ENCODE peak calls at places on chromosome 21, in nine cellular contexts. One of them, this sample, is unnamed.

GRCh38 chr21:28257276-28257675 is 735.4 kb downstream of the LTN1 start:
- DNase-seq in A549: no peak
- DNase-seq in endothelial cell of umbilical vein: peak; percentile 38
- DNase-seq in A673: no peak
- DNase-seq in psoas muscle: no peak
- DNase-seq in prostate gland: no peak
- DNase-seq in GM23248: no peak
- DNase-seq in Panc1: no peak
- DNase-seq in suprapubic skin: no peak
- DNase-seq in this sample: no peak

GRCh38 chr21:34722684-34723300 is 54.0 kb downstream of the CLIC6 start:
- DNase-seq in A549: no peak
- DNase-seq in GM23248: no peak
- DNase-seq in prostate gland: no peak
- DNase-seq in A673: peak; percentile 22
- DNase-seq in Panc1: peak; percentile 30
- DNase-seq in psoas muscle: no peak
- DNase-seq in suprapubic skin: no peak
- DNase-seq in endothelial cell of umbilical vein: no peak
- DNase-seq in this sample: peak; percentile 44

GRCh38 chr21:32929633-32930038 is 96.1 kb upstream of the OLIG2 start:
- DNase-seq in psoas muscle: no peak
- DNase-seq in A549: no peak
- DNase-seq in endothelial cell of umbilical vein: no peak
- DNase-seq in prostate gland: no peak
- DNase-seq in Panc1: no peak
- DNase-seq in suprapubic skin: no peak
- DNase-seq in GM23248: no peak
- DNase-seq in A673: no peak
- DNase-seq in this sample: no peak

GRCh38 chr21:18529253-18529652 is 125.7 kb upstream of the TMPRSS15 start:
- DNase-seq in GM23248: peak; percentile 0
- DNase-seq in Panc1: peak; percentile 8
- DNase-seq in A549: no peak
- DNase-seq in psoas muscle: no peak
- DNase-seq in prostate gland: no peak
- DNase-seq in suprapubic skin: no peak
- DNase-seq in endothelial cell of umbilical vein: peak; percentile 91
- DNase-seq in A673: peak; percentile 12
- DNase-seq in this sample: peak; percentile 56

GRCh38 chr21:26888256-26888655 is 43.0 kb upstream of the ADAMTS1 start:
- DNase-seq in psoas muscle: no peak
- DNase-seq in GM23248: no peak
- DNase-seq in A549: no peak
- DNase-seq in prostate gland: no peak
- DNase-seq in Panc1: no peak
- DNase-seq in suprapubic skin: no peak
- DNase-seq in A673: no peak
- DNase-seq in endothelial cell of umbilical vein: no peak
- DNase-seq in this sample: peak; percentile 60

GRCh38 chr21:15592271-15592860 is 137.4 kb upstream of the USP25 start:
- DNase-seq in psoas muscle: no peak
- DNase-seq in endothelial cell of umbilical vein: peak; percentile 65
- DNase-seq in Panc1: peak; percentile 15
- DNase-seq in A549: peak; percentile 15
- DNase-seq in A673: peak; percentile 50
- DNase-seq in suprapubic skin: no peak
- DNase-seq in prostate gland: peak; percentile 21
- DNase-seq in GM23248: peak; percentile 56
- DNase-seq in this sample: no peak

GRCh38 chr21:26806734-26807372 is 38.4 kb downstream of the ADAMTS1 start:
- DNase-seq in A673: no peak
- DNase-seq in A549: no peak
- DNase-seq in Panc1: no peak
- DNase-seq in suprapubic skin: no peak
- DNase-seq in GM23248: peak; percentile 74
- DNase-seq in prostate gland: no peak
- DNase-seq in endothelial cell of umbilical vein: no peak
- DNase-seq in psoas muscle: no peak
- DNase-seq in this sample: no peak

GRCh38 chr21:34668803-34669148 is at the start of gene CLIC6:
- DNase-seq in GM23248: no peak
- DNase-seq in A549: no peak
- DNase-seq in A673: no peak
- DNase-seq in Panc1: no peak
- DNase-seq in suprapubic skin: peak; percentile 82
- DNase-seq in prostate gland: no peak
- DNase-seq in psoas muscle: peak; percentile 70
- DNase-seq in endothelial cell of umbilical vein: no peak
- DNase-seq in this sample: no peak

GRCh38 chr21:35189077-35189863 is 140.2 kb upstream of the RUNX1 start:
- DNase-seq in A673: no peak
- DNase-seq in suprapubic skin: no peak
- DNase-seq in psoas muscle: peak; percentile 30
- DNase-seq in endothelial cell of umbilical vein: no peak
- DNase-seq in A549: no peak
- DNase-seq in prostate gland: no peak
- DNase-seq in Panc1: no peak
- DNase-seq in GM23248: peak; percentile 87
- DNase-seq in this sample: peak; percentile 66

GRCh38 chr21:20353351-20353750 is 644.9 kb upstream of the NCAM2 start:
- DNase-seq in psoas muscle: no peak
- DNase-seq in A673: no peak
- DNase-seq in endothelial cell of umbilical vein: no peak
- DNase-seq in A549: no peak
- DNase-seq in suprapubic skin: no peak
- DNase-seq in prostate gland: peak; percentile 4
- DNase-seq in Panc1: no peak
- DNase-seq in GM23248: no peak
- DNase-seq in this sample: no peak

DNA sequence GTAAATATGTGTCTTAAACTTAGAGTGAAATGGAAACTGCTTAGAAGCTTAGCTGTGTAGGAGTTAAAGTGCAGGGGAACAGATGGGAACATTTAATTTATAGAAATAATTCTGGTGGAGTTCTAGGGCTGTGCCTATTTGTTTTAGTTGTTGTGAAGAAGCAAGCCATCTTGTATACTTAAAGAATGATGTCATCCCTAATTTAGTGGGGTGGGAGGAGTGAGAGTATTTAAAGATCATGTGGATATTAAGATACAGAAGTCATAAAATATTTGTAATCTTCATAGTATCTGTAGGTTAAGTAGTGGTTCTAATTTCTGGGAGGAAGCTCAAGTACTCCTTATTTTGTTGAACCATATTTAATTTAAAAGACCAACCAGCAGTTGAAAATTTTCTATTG is 41.5 kb downstream of the BACH1 start:
- DNase-seq in psoas muscle: no peak
- DNase-seq in prostate gland: no peak
- DNase-seq in endothelial cell of umbilical vein: no peak
- DNase-seq in suprapubic skin: no peak
- DNase-seq in GM23248: peak; percentile 26
- DNase-seq in A673: no peak
- DNase-seq in A549: no peak
- DNase-seq in Panc1: no peak
- DNase-seq in this sample: no peak
- H3K4me1 ChIP-seq in psoas muscle: peaks cover 66% of the 10 kb centered on the region
- H3K4me1 ChIP-seq in prostate gland: no peaks in the 10 kb centered on the region
- H3K4me1 ChIP-seq in endothelial cell of umbilical vein: peaks cover 33% of the 10 kb centered on the region
- H3K4me1 ChIP-seq in suprapubic skin: peaks cover 13% of the 10 kb centered on the region
- H3K4me1 ChIP-seq in GM23248: peaks cover 73% of the 10 kb centered on the region
- H3K4me1 ChIP-seq in A673: peaks cover 43% of the 10 kb centered on the region
- H3K4me1 ChIP-seq in A549: peaks cover 20% of the 10 kb centered on the region
- H3K4me1 ChIP-seq in Panc1: no peaks in the 10 kb centered on the region
- H3K4me1 ChIP-seq in this sample: no peaks in the 10 kb centered on the region

DNA sequence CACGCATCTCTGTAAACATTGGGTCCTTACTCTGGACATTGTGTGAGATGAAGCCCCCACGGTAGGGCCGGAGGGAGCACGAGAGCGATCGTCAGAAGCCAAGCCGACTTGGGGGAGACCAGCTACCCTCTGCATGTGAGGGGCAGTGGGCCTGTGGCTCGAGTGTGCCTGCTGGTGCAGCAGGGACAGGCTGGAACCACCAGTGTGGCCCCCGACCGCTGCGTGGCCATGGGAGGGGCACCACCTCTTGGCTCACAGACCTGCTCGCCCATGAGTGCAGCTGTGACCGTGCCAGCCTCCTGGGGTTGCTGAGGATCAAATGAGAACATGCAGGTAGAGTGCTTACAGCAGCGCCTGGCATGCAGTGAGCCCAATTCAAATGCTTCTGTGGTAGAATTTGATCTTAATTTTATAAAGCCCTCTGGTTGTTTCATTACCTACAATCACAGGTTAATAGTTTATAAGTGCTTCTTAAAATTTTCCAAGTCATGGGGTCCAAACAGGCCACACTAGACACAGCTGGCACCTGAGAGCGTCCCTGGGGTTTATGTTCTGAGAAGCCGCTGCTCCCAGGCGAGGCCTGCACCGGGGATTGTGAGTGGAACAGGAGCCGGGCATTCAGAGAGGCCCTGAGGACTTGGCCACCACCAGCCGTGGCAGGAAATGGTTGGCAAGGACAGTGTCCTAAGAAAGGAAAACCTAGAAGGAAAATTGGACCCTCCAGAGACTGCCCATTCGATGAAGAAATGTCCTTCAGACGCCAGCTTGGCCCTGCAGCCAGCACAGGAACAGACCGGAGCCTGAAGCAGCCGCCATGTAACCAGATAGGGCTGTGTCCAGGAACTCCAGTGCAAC is 22.6 kb upstream of the ADARB1 start:
- DNase-seq in suprapubic skin: no peak
- DNase-seq in A673: no peak
- DNase-seq in endothelial cell of umbilical vein: no peak
- DNase-seq in Panc1: no peak
- DNase-seq in A549: no peak
- DNase-seq in psoas muscle: peak; percentile 79
- DNase-seq in prostate gland: no peak
- DNase-seq in GM23248: no peak
- DNase-seq in this sample: no peak
- H3K4me1 ChIP-seq in suprapubic skin: peaks cover 23% of the 10 kb centered on the region
- H3K4me1 ChIP-seq in A673: peaks cover 12% of the 10 kb centered on the region
- H3K4me1 ChIP-seq in endothelial cell of umbilical vein: peaks cover 12% of the 10 kb centered on the region
- H3K4me1 ChIP-seq in Panc1: no peaks in the 10 kb centered on the region
- H3K4me1 ChIP-seq in A549: peaks cover 13% of the 10 kb centered on the region
- H3K4me1 ChIP-seq in psoas muscle: peaks cover 43% of the 10 kb centered on the region
- H3K4me1 ChIP-seq in prostate gland: no peaks in the 10 kb centered on the region
- H3K4me1 ChIP-seq in GM23248: peaks cover 39% of the 10 kb centered on the region
- H3K4me1 ChIP-seq in this sample: peaks cover 5% of the 10 kb centered on the region

DNA sequence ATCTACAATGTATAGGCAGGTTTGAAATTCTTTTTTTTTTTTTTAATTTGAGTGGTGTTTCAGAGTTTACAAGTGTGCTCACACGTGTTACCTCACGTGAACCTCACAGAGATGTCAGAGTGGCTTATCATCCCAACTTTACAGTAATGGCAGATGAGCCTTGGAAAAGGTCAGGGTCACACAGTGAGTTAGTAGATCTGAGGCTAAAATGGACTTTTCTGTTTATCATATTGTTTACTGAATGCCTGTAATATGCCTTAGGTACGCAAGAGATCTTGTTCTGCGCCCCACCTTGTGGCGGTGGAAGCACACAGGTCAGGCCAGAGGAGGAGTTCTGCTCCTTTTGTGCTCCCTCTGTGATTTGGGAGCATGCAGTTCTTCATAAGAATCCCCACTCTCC is 80.0 kb downstream of the DYRK1A start:
- DNase-seq in psoas muscle: no peak
- DNase-seq in suprapubic skin: no peak
- DNase-seq in A673: no peak
- DNase-seq in endothelial cell of umbilical vein: no peak
- DNase-seq in GM23248: no peak
- DNase-seq in A549: no peak
- DNase-seq in prostate gland: no peak
- DNase-seq in Panc1: no peak
- DNase-seq in this sample: no peak
- H3K4me1 ChIP-seq in psoas muscle: peaks cover 87% of the 10 kb centered on the region
- H3K4me1 ChIP-seq in suprapubic skin: peaks cover 41% of the 10 kb centered on the region
- H3K4me1 ChIP-seq in A673: peaks cover 35% of the 10 kb centered on the region
- H3K4me1 ChIP-seq in endothelial cell of umbilical vein: peaks cover 32% of the 10 kb centered on the region
- H3K4me1 ChIP-seq in GM23248: peaks cover 40% of the 10 kb centered on the region
- H3K4me1 ChIP-seq in A549: peaks cover 43% of the 10 kb centered on the region
- H3K4me1 ChIP-seq in prostate gland: peaks cover 6% of the 10 kb centered on the region
- H3K4me1 ChIP-seq in Panc1: peaks cover 15% of the 10 kb centered on the region
- H3K4me1 ChIP-seq in this sample: peaks cover 14% of the 10 kb centered on the region

GRCh38 chr21:40618216-40618615 is 228.7 kb downstream of the DSCAM start:
- DNase-seq in Panc1: no peak
- DNase-seq in A549: no peak
- DNase-seq in GM23248: no peak
- DNase-seq in suprapubic skin: no peak
- DNase-seq in prostate gland: no peak
- DNase-seq in psoas muscle: no peak
- DNase-seq in A673: no peak
- DNase-seq in endothelial cell of umbilical vein: no peak
- DNase-seq in this sample: no peak

GRCh38 chr21:40625991-40626390 is 221.0 kb downstream of the DSCAM start:
- DNase-seq in GM23248: no peak
- DNase-seq in Panc1: no peak
- DNase-seq in endothelial cell of umbilical vein: no peak
- DNase-seq in A549: no peak
- DNase-seq in prostate gland: no peak
- DNase-seq in A673: no peak
- DNase-seq in suprapubic skin: no peak
- DNase-seq in psoas muscle: no peak
- DNase-seq in this sample: no peak

GRCh38 chr21:40622531-40622930 is 224.4 kb downstream of the DSCAM start:
- DNase-seq in endothelial cell of umbilical vein: no peak
- DNase-seq in prostate gland: no peak
- DNase-seq in Panc1: no peak
- DNase-seq in suprapubic skin: no peak
- DNase-seq in A673: no peak
- DNase-seq in A549: no peak
- DNase-seq in GM23248: no peak
- DNase-seq in psoas muscle: no peak
- DNase-seq in this sample: no peak

GRCh38 chr21:40620386-40621145 is 226.4 kb downstream of the DSCAM start:
- DNase-seq in A673: no peak
- DNase-seq in Panc1: no peak
- DNase-seq in prostate gland: no peak
- DNase-seq in A549: no peak
- DNase-seq in psoas muscle: no peak
- DNase-seq in GM23248: no peak
- DNase-seq in endothelial cell of umbilical vein: no peak
- DNase-seq in suprapubic skin: no peak
- DNase-seq in this sample: no peak

DNA sequence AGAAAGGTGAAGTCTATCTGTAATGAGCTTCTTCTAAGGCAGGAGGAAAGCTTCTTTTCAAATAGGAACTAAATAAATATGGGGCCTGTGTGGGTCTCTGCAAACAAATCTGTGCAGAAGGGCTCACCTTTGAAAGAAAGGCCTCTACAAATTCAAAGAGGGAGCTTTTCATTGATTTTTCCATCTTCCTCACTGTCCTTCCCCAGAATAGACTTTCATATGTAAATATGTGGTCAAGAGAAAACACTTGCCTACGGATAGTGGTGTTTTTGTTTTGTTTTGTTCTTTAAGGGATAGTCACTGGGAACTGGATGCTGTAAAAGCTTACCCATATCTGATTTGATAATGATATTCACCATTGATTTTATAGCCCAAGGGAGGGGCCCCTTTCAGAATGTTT is 223.4 kb downstream of the DSCAM start:
- DNase-seq in endothelial cell of umbilical vein: no peak
- DNase-seq in suprapubic skin: no peak
- DNase-seq in Panc1: no peak
- DNase-seq in GM23248: no peak
- DNase-seq in prostate gland: no peak
- DNase-seq in A549: no peak
- DNase-seq in A673: no peak
- DNase-seq in psoas muscle: no peak
- DNase-seq in this sample: no peak
- H3K4me1 ChIP-seq in endothelial cell of umbilical vein: no peaks in the 10 kb centered on the region
- H3K4me1 ChIP-seq in suprapubic skin: no peaks in the 10 kb centered on the region
- H3K4me1 ChIP-seq in Panc1: no peaks in the 10 kb centered on the region
- H3K4me1 ChIP-seq in GM23248: no peaks in the 10 kb centered on the region
- H3K4me1 ChIP-seq in prostate gland: no peaks in the 10 kb centered on the region
- H3K4me1 ChIP-seq in A549: no peaks in the 10 kb centered on the region
- H3K4me1 ChIP-seq in A673: no peaks in the 10 kb centered on the region
- H3K4me1 ChIP-seq in psoas muscle: no peaks in the 10 kb centered on the region
- H3K4me1 ChIP-seq in this sample: no peaks in the 10 kb centered on the region